ENCODE peak calls at places on chromosomes 5 and 9, in nine cellular contexts. T is GM13976; D is activated CD8-positive, alpha-beta memory T cell treated with anti-CD3 and anti-CD28 coated beads, Interleukin-2, amount 50 U/mL, for 48 hours; Z is HTR-8/SVneo; N is effector CD4-positive, alpha-beta T cell; J is WTC11; Y is HS-27A; U is HuH-7.5; W is kidney glomerular epithelial cell. O is an unnamed sample.

GRCh38 chr5:122077451-122078115 is 476 bp downstream of the LOX start:
- DNase-seq in T (peak), D (peak), Z (no peak), N (no peak), J (peak), Y (no peak), U (no peak), W (peak), O (peak)

GRCh38 chr9:121651014-121651294 is 480 bp upstream of the DAB2IP start:
- DNase-seq in T (no peak), D (no peak), Z (no peak), N (no peak), J (no peak), Y (no peak), U (no peak), W (no peak), O (no peak)

GRCh38 chr5:68139601-68140441 is 75.7 kb upstream of the PIK3R1 start:
- DNase-seq in T (no peak), D (no peak), Z (no peak), N (no peak), J (no peak), Y (no peak), U (no peak), W (no peak), O (no peak)

GRCh38 chr9:89621676-89622075 is 16.9 kb downstream of the GADD45G start:
- DNase-seq in T (no peak), D (no peak), Z (no peak), N (no peak), J (no peak), Y (no peak), U (no peak), W (no peak), O (no peak)

GRCh38 chr5:89309268-89309667 is 426.3 kb upstream of the MEF2C start:
- DNase-seq in T (no peak), D (no peak), Z (no peak), N (no peak), J (no peak), Y (no peak), U (no peak), W (no peak), O (no peak)

GRCh38 chr5:54845567-54845941 is 139.8 kb downstream of the ESM1 start:
- DNase-seq in T (no peak), D (no peak), Z (peak), N (no peak), J (no peak), Y (no peak), U (no peak), W (no peak), O (no peak)

GRCh38 chr5:86666981-86667380 is 49.2 kb downstream of the COX7C start:
- DNase-seq in T (no peak), D (no peak), Z (no peak), N (no peak), J (no peak), Y (no peak), U (no peak), W (no peak), O (no peak)

GRCh38 chr9:113299800-113300292 is 3.3 kb downstream of the RNF183 start:
- DNase-seq in T (no peak), D (no peak), Z (no peak), N (no peak), J (no peak), Y (no peak), U (no peak), W (no peak), O (no peak)

GRCh38 chr9:97511762-97512429 is 10.4 kb downstream of the TMOD1 start:
- DNase-seq in T (no peak), D (peak), Z (no peak), N (no peak), J (no peak), Y (no peak), U (no peak), W (no peak), O (no peak)

GRCh38 chr9:111118256-111118950 is 80.1 kb upstream of the LPAR1 start:
- DNase-seq in T (no peak), D (no peak), Z (peak), N (no peak), J (no peak), Y (peak), U (no peak), W (peak), O (no peak)

GRCh38 chr9:4937436-4937835 is 47.6 kb upstream of the JAK2 start:
- DNase-seq in T (no peak), D (no peak), Z (no peak), N (no peak), J (no peak), Y (no peak), U (no peak), W (no peak), O (no peak)

GRCh38 chr5:72141440-72142271 is 34.4 kb downstream of the MAP1B start:
- DNase-seq in T (no peak), D (no peak), Z (peak), N (no peak), J (no peak), Y (peak), U (no peak), W (peak), O (no peak)

GRCh38 chr9:34047864-34048729 is 590 bp downstream of the UBAP2 start:
- DNase-seq in T (peak), D (peak), Z (no peak), N (peak), J (peak), Y (peak), U (peak), W (no peak), O (peak)

GRCh38 chr9:20642045-20642444 is 19.7 kb upstream of the MLLT3 start:
- DNase-seq in T (no peak), D (no peak), Z (no peak), N (no peak), J (no peak), Y (no peak), U (no peak), W (no peak), O (no peak)

GRCh38 chr5:67377651-67378050 is 181.1 kb upstream of the CD180 start:
- DNase-seq in T (no peak), D (no peak), Z (no peak), N (no peak), J (no peak), Y (no peak), U (no peak), W (no peak), O (no peak)